ENCODE peak calls at places on chromosomes 12 and 14, in five cellular contexts. D is lung microvascular endothelial cell, B is GF-D8, F is fibroblast of pulmonary artery, W is ureter. R is an unnamed sample.

GRCh38 chr12:113439606-113440030 is 17.4 kb downstream of the SDSL start:
- DNase-seq in D (peak; percentile 59), B (no peak), F (peak; percentile 50), W (no peak), R (peak; percentile 24)

GRCh38 chr12:82698959-82699358 is 12.3 kb downstream of the TMTC2 start:
- DNase-seq in D (no peak), B (no peak), F (no peak), W (no peak), R (no peak)

GRCh38 chr14:66009104-66009503 is 477.1 kb upstream of the CCDC196 start:
- DNase-seq in D (no peak), B (no peak), F (peak; percentile 97), W (no peak), R (peak; percentile 100)

GRCh38 chr14:53306926-53307325 is 153.8 kb upstream of the DDHD1 start:
- DNase-seq in D (no peak), B (no peak), F (peak; percentile 33), W (no peak), R (peak; percentile 81)

GRCh38 chr14:39212034-39212433 is 21.7 kb upstream of the MIA2 start:
- DNase-seq in D (no peak), B (no peak), F (no peak), W (no peak), R (no peak)

GRCh38 chr12:64010069-64010686 is 165.7 kb downstream of the SRGAP1 start:
- DNase-seq in D (no peak), B (no peak), F (peak; percentile 45), W (no peak), R (peak; percentile 78)

GRCh38 chr12:7100239-7100638 is 8.0 kb upstream of the C1R start:
- DNase-seq in D (no peak), B (no peak), F (no peak), W (no peak), R (no peak)

GRCh38 chr12:1502856-1503255 is 91.5 kb downstream of the FBXL14 start:
- DNase-seq in D (no peak), B (no peak), F (no peak), W (no peak), R (no peak)

GRCh38 chr12:119925269-119925668 is 48.1 kb upstream of the CIT start:
- DNase-seq in D (no peak), B (no peak), F (no peak), W (no peak), R (no peak)

GRCh38 chr12:53053223-53054111 is 3.6 kb downstream of the TNS2 start:
- DNase-seq in D (peak; percentile 55), B (no peak), F (no peak), W (peak; percentile 90), R (peak; percentile 55)

GRCh38 chr12:89225401-89225800 is 126.9 kb downstream of the DUSP6 start:
- DNase-seq in D (peak; percentile 40), B (no peak), F (peak; percentile 71), W (peak; percentile 49), R (peak; percentile 69)

GRCh38 chr12:51971679-51972423 is 20.4 kb downstream of the ACVR1B start:
- DNase-seq in D (peak; percentile 53), B (peak; percentile 54), F (peak; percentile 53), W (no peak), R (peak; percentile 73)

GRCh38 chr12:69553626-69554248 is 31.5 kb upstream of the CCT2 start:
- DNase-seq in D (peak; percentile 37), B (no peak), F (peak; percentile 63), W (no peak), R (peak; percentile 58)

GRCh38 chr12:3224530-3224903 is 147.3 kb downstream of the TSPAN9 start:
- DNase-seq in D (no peak), B (no peak), F (no peak), W (no peak), R (no peak)

GRCh38 chr12:88882662-88883061 is 302.4 kb upstream of the KITLG start:
- DNase-seq in D (no peak), B (no peak), F (no peak), W (no peak), R (no peak)

GRCh38 chr12:3005736-3006135 is 46.5 kb downstream of the TEAD4 start:
- DNase-seq in D (no peak), B (no peak), F (no peak), W (no peak), R (no peak)

GRCh38 chr12:125776212-125776611 is 711.0 kb downstream of the AACS start:
- DNase-seq in D (no peak), B (no peak), F (no peak), W (no peak), R (no peak)

GRCh38 chr14:23055621-23056256 is 1.6 kb downstream of the CDH24 start:
- DNase-seq in D (no peak), B (no peak), F (no peak), W (no peak), R (peak; percentile 63)

GRCh38 chr14:20436363-20436755 is 393 bp upstream of the KLHL33 start:
- DNase-seq in D (no peak), B (no peak), F (peak; percentile 53), W (no peak), R (peak; percentile 69)

GRCh38 chr12:14394317-14395058 is 29.0 kb downstream of the ATF7IP start:
- DNase-seq in D (peak; percentile 81), B (no peak), F (peak; percentile 84), W (no peak), R (peak; percentile 86)

GRCh38 chr14:63757211-63757610 is 29.3 kb upstream of the SGPP1 start:
- DNase-seq in D (no peak), B (no peak), F (no peak), W (no peak), R (no peak)

GRCh38 chr14:61116369-61116768 is 135.3 kb downstream of the SLC38A6 start:
- DNase-seq in D (no peak), B (no peak), F (no peak), W (no peak), R (no peak)

GRCh38 chr14:103141117-103141796 is 18.0 kb downstream of the TNFAIP2 start:
- DNase-seq in D (peak; percentile 81), B (no peak), F (peak; percentile 65), W (peak; percentile 51), R (peak; percentile 54)

GRCh38 chr12:64699504-64700115 is 59.6 kb downstream of the GNS start:
- DNase-seq in D (no peak), B (peak; percentile 62), F (peak; percentile 31), W (no peak), R (peak; percentile 69)

GRCh38 chr12:75526655-75527511 is 15.5 kb upstream of the KRR1 start:
- DNase-seq in D (peak; percentile 74), B (no peak), F (peak; percentile 79), W (no peak), R (peak; percentile 59)

GRCh38 chr14:55512421-55512820 is 67.6 kb upstream of the KTN1 start:
- DNase-seq in D (no peak), B (no peak), F (peak; percentile 17), W (no peak), R (no peak)

GRCh38 chr12:2733493-2734252 is 61.1 kb upstream of the FKBP4 start:
- DNase-seq in D (no peak), B (peak; percentile 78), F (no peak), W (no peak), R (no peak)

R was measured in amniotic epithelial cell.